ENCODE peak calls at places on chromosomes 3 and 15, in nine cellular contexts. One of them, this sample, is unnamed.

GRCh38 chr3:9704343-9705322 is 1.0 kb downstream of the CPNE9 start:
- DNase-seq in lower lobe of right lung: peak; percentile 52
- DNase-seq in activated naive CD4-positive, alpha-beta T cell: no peak
- DNase-seq in right atrium auricular region: no peak
- DNase-seq in astrocyte of the hippocampus: peak; percentile 70
- DNase-seq in stimulated activated CD4-positive, alpha-beta T cell treated with anti-CD3 and anti-CD28 coated beads, Interleukin-2, amount 100 ng/mL, for 4 hours: no peak
- DNase-seq in uterus: peak; percentile 32
- DNase-seq in cerebellar cortex: peak; percentile 69
- DNase-seq in GM12878: no peak
- DNase-seq in this sample: peak; percentile 78

GRCh38 chr15:76057332-76058000 is 2.3 kb upstream of the TMEM266 start:
- DNase-seq in lower lobe of right lung: no peak
- DNase-seq in activated naive CD4-positive, alpha-beta T cell: no peak
- DNase-seq in right atrium auricular region: no peak
- DNase-seq in astrocyte of the hippocampus: peak; percentile 55
- DNase-seq in stimulated activated CD4-positive, alpha-beta T cell treated with anti-CD3 and anti-CD28 coated beads, Interleukin-2, amount 100 ng/mL, for 4 hours: no peak
- DNase-seq in uterus: no peak
- DNase-seq in cerebellar cortex: peak; percentile 81
- DNase-seq in GM12878: no peak
- DNase-seq in this sample: peak; percentile 83

GRCh38 chr15:40306908-40307307 is 827 bp downstream of the PLCB2 start:
- DNase-seq in lower lobe of right lung: no peak
- DNase-seq in activated naive CD4-positive, alpha-beta T cell: no peak
- DNase-seq in right atrium auricular region: no peak
- DNase-seq in astrocyte of the hippocampus: no peak
- DNase-seq in stimulated activated CD4-positive, alpha-beta T cell treated with anti-CD3 and anti-CD28 coated beads, Interleukin-2, amount 100 ng/mL, for 4 hours: no peak
- DNase-seq in uterus: no peak
- DNase-seq in cerebellar cortex: no peak
- DNase-seq in GM12878: no peak
- DNase-seq in this sample: no peak

GRCh38 chr3:131110087-131110486 is 83.4 kb downstream of the NEK11 start:
- DNase-seq in lower lobe of right lung: no peak
- DNase-seq in activated naive CD4-positive, alpha-beta T cell: no peak
- DNase-seq in right atrium auricular region: no peak
- DNase-seq in astrocyte of the hippocampus: peak; percentile 92
- DNase-seq in stimulated activated CD4-positive, alpha-beta T cell treated with anti-CD3 and anti-CD28 coated beads, Interleukin-2, amount 100 ng/mL, for 4 hours: no peak
- DNase-seq in uterus: no peak
- DNase-seq in cerebellar cortex: no peak
- DNase-seq in GM12878: no peak
- DNase-seq in this sample: no peak

GRCh38 chr3:146679995-146680394 is 74.8 kb upstream of the PLSCR5 start:
- DNase-seq in lower lobe of right lung: no peak
- DNase-seq in activated naive CD4-positive, alpha-beta T cell: no peak
- DNase-seq in right atrium auricular region: no peak
- DNase-seq in astrocyte of the hippocampus: no peak
- DNase-seq in stimulated activated CD4-positive, alpha-beta T cell treated with anti-CD3 and anti-CD28 coated beads, Interleukin-2, amount 100 ng/mL, for 4 hours: no peak
- DNase-seq in uterus: no peak
- DNase-seq in cerebellar cortex: no peak
- DNase-seq in GM12878: no peak
- DNase-seq in this sample: no peak

GRCh38 chr3:134594236-134594825 is 56.5 kb downstream of the KY start:
- DNase-seq in lower lobe of right lung: no peak
- DNase-seq in activated naive CD4-positive, alpha-beta T cell: no peak
- DNase-seq in right atrium auricular region: no peak
- DNase-seq in astrocyte of the hippocampus: no peak
- DNase-seq in stimulated activated CD4-positive, alpha-beta T cell treated with anti-CD3 and anti-CD28 coated beads, Interleukin-2, amount 100 ng/mL, for 4 hours: no peak
- DNase-seq in uterus: no peak
- DNase-seq in cerebellar cortex: no peak
- DNase-seq in GM12878: no peak
- DNase-seq in this sample: no peak

GRCh38 chr15:61892140-61892539 is 168.1 kb downstream of the VPS13C start:
- DNase-seq in lower lobe of right lung: no peak
- DNase-seq in activated naive CD4-positive, alpha-beta T cell: no peak
- DNase-seq in right atrium auricular region: no peak
- DNase-seq in astrocyte of the hippocampus: no peak
- DNase-seq in stimulated activated CD4-positive, alpha-beta T cell treated with anti-CD3 and anti-CD28 coated beads, Interleukin-2, amount 100 ng/mL, for 4 hours: no peak
- DNase-seq in uterus: no peak
- DNase-seq in cerebellar cortex: no peak
- DNase-seq in GM12878: no peak
- DNase-seq in this sample: no peak

GRCh38 chr3:76383781-76384180 is 598.4 kb upstream of the ZNF717 start:
- DNase-seq in lower lobe of right lung: no peak
- DNase-seq in activated naive CD4-positive, alpha-beta T cell: no peak
- DNase-seq in right atrium auricular region: no peak
- DNase-seq in astrocyte of the hippocampus: no peak
- DNase-seq in stimulated activated CD4-positive, alpha-beta T cell treated with anti-CD3 and anti-CD28 coated beads, Interleukin-2, amount 100 ng/mL, for 4 hours: no peak
- DNase-seq in uterus: no peak
- DNase-seq in cerebellar cortex: no peak
- DNase-seq in GM12878: no peak
- DNase-seq in this sample: no peak

GRCh38 chr3:171088984-171089754 is 62.6 kb upstream of the SLC2A2 start:
- DNase-seq in lower lobe of right lung: no peak
- DNase-seq in activated naive CD4-positive, alpha-beta T cell: no peak
- DNase-seq in right atrium auricular region: no peak
- DNase-seq in astrocyte of the hippocampus: peak; percentile 91
- DNase-seq in stimulated activated CD4-positive, alpha-beta T cell treated with anti-CD3 and anti-CD28 coated beads, Interleukin-2, amount 100 ng/mL, for 4 hours: no peak
- DNase-seq in uterus: no peak
- DNase-seq in cerebellar cortex: no peak
- DNase-seq in GM12878: no peak
- DNase-seq in this sample: no peak

GRCh38 chr3:143442761-143443477 is 323.3 kb downstream of the CHST2 start:
- DNase-seq in lower lobe of right lung: no peak
- DNase-seq in activated naive CD4-positive, alpha-beta T cell: no peak
- DNase-seq in right atrium auricular region: no peak
- DNase-seq in astrocyte of the hippocampus: peak; percentile 47
- DNase-seq in stimulated activated CD4-positive, alpha-beta T cell treated with anti-CD3 and anti-CD28 coated beads, Interleukin-2, amount 100 ng/mL, for 4 hours: no peak
- DNase-seq in uterus: no peak
- DNase-seq in cerebellar cortex: no peak
- DNase-seq in GM12878: no peak
- DNase-seq in this sample: no peak

GRCh38 chr3:47073685-47074084 is 90.2 kb downstream of the SETD2 start:
- DNase-seq in lower lobe of right lung: no peak
- DNase-seq in activated naive CD4-positive, alpha-beta T cell: no peak
- DNase-seq in right atrium auricular region: no peak
- DNase-seq in astrocyte of the hippocampus: no peak
- DNase-seq in stimulated activated CD4-positive, alpha-beta T cell treated with anti-CD3 and anti-CD28 coated beads, Interleukin-2, amount 100 ng/mL, for 4 hours: no peak
- DNase-seq in uterus: no peak
- DNase-seq in cerebellar cortex: no peak
- DNase-seq in GM12878: no peak
- DNase-seq in this sample: no peak

GRCh38 chr3:46946856-46947544 is 29.5 kb downstream of the CCDC12 start:
- DNase-seq in lower lobe of right lung: peak; percentile 60
- DNase-seq in activated naive CD4-positive, alpha-beta T cell: no peak
- DNase-seq in right atrium auricular region: no peak
- DNase-seq in astrocyte of the hippocampus: peak; percentile 57
- DNase-seq in stimulated activated CD4-positive, alpha-beta T cell treated with anti-CD3 and anti-CD28 coated beads, Interleukin-2, amount 100 ng/mL, for 4 hours: peak; percentile 36
- DNase-seq in uterus: no peak
- DNase-seq in cerebellar cortex: no peak
- DNase-seq in GM12878: no peak
- DNase-seq in this sample: no peak

GRCh38 chr3:157544501-157545139 is 41.4 kb upstream of the VEPH1 start:
- DNase-seq in lower lobe of right lung: no peak
- DNase-seq in activated naive CD4-positive, alpha-beta T cell: no peak
- DNase-seq in right atrium auricular region: no peak
- DNase-seq in astrocyte of the hippocampus: no peak
- DNase-seq in stimulated activated CD4-positive, alpha-beta T cell treated with anti-CD3 and anti-CD28 coated beads, Interleukin-2, amount 100 ng/mL, for 4 hours: no peak
- DNase-seq in uterus: no peak
- DNase-seq in cerebellar cortex: no peak
- DNase-seq in GM12878: no peak
- DNase-seq in this sample: no peak

GRCh38 chr15:69784808-69785550 is 312.7 kb downstream of the TLE3 start:
- DNase-seq in lower lobe of right lung: no peak
- DNase-seq in activated naive CD4-positive, alpha-beta T cell: no peak
- DNase-seq in right atrium auricular region: peak; percentile 54
- DNase-seq in astrocyte of the hippocampus: peak; percentile 50
- DNase-seq in stimulated activated CD4-positive, alpha-beta T cell treated with anti-CD3 and anti-CD28 coated beads, Interleukin-2, amount 100 ng/mL, for 4 hours: no peak
- DNase-seq in uterus: no peak
- DNase-seq in cerebellar cortex: no peak
- DNase-seq in GM12878: no peak
- DNase-seq in this sample: no peak

GRCh38 chr15:92883643-92884458 is 16.3 kb upstream of the CHD2 start:
- DNase-seq in lower lobe of right lung: no peak
- DNase-seq in activated naive CD4-positive, alpha-beta T cell: no peak
- DNase-seq in right atrium auricular region: no peak
- DNase-seq in astrocyte of the hippocampus: peak; percentile 50
- DNase-seq in stimulated activated CD4-positive, alpha-beta T cell treated with anti-CD3 and anti-CD28 coated beads, Interleukin-2, amount 100 ng/mL, for 4 hours: no peak
- DNase-seq in uterus: no peak
- DNase-seq in cerebellar cortex: peak; percentile 48
- DNase-seq in GM12878: no peak
- DNase-seq in this sample: peak; percentile 46

GRCh38 chr15:60390931-60391501 is 6.8 kb downstream of the ANXA2 start:
- DNase-seq in lower lobe of right lung: no peak
- DNase-seq in activated naive CD4-positive, alpha-beta T cell: no peak
- DNase-seq in right atrium auricular region: peak; percentile 74
- DNase-seq in astrocyte of the hippocampus: peak; percentile 93
- DNase-seq in stimulated activated CD4-positive, alpha-beta T cell treated with anti-CD3 and anti-CD28 coated beads, Interleukin-2, amount 100 ng/mL, for 4 hours: no peak
- DNase-seq in uterus: peak; percentile 64
- DNase-seq in cerebellar cortex: no peak
- DNase-seq in GM12878: no peak
- DNase-seq in this sample: no peak

GRCh38 chr15:31393441-31394091 is 66.9 kb downstream of the KLF13 start:
- DNase-seq in lower lobe of right lung: no peak
- DNase-seq in activated naive CD4-positive, alpha-beta T cell: no peak
- DNase-seq in right atrium auricular region: no peak
- DNase-seq in astrocyte of the hippocampus: peak; percentile 28
- DNase-seq in stimulated activated CD4-positive, alpha-beta T cell treated with anti-CD3 and anti-CD28 coated beads, Interleukin-2, amount 100 ng/mL, for 4 hours: no peak
- DNase-seq in uterus: no peak
- DNase-seq in cerebellar cortex: no peak
- DNase-seq in GM12878: no peak
- DNase-seq in this sample: peak; percentile 45

This sample was measured in G401.